ENCODE peak calls at places on chromosomes 1 and 21, in six cellular contexts. Z, E, W, G, D and I are unnamed samples.

GRCh38 chr1:63845346-63845745 is 71.5 kb downstream of the ROR1 start:
- DNase-seq in D (no peak), W (no peak), G (no peak), Z (no peak), E (no peak), I (no peak)

GRCh38 chr1:12177999-12178441 is 11.2 kb downstream of the TNFRSF1B start:
- DNase-seq in G (peak), Z (peak), E (peak), D (peak), W (peak), I (peak)

GRCh38 chr1:6785318-6785712 is at the start of gene CAMTA1:
- DNase-seq in G (no peak), W (no peak), Z (no peak), E (no peak), D (no peak), I (no peak)

GRCh38 chr1:25051906-25052305 is 121.8 kb upstream of the RUNX3 start:
- DNase-seq in G (no peak), W (no peak), D (no peak), E (no peak), Z (no peak), I (no peak)

GRCh38 chr1:115338457-115338820 is 390 bp upstream of the NGF start:
- DNase-seq in E (no peak), D (no peak), Z (no peak), W (no peak), G (no peak), I (no peak)

GRCh38 chr21:41207401-41208388 is 39.7 kb downstream of the BACE2 start:
- DNase-seq in D (peak), W (no peak), G (no peak), Z (no peak), E (peak), I (no peak)

GRCh38 chr1:96366516-96366915 is 355.1 kb upstream of the PTBP2 start:
- DNase-seq in W (peak), D (peak), E (peak), Z (no peak), G (no peak), I (no peak)

GRCh38 chr1:4549933-4550332 is 104.5 kb upstream of the AJAP1 start:
- DNase-seq in Z (no peak), G (no peak), E (no peak), D (no peak), W (no peak), I (no peak)

GRCh38 chr1:233040494-233040893 is 90.1 kb downstream of the NTPCR start:
- DNase-seq in D (no peak), E (no peak), Z (no peak), W (no peak), G (no peak), I (no peak)

GRCh38 chr1:208112380-208112779 is 131.8 kb downstream of the PLXNA2 start:
- DNase-seq in Z (no peak), W (no peak), E (no peak), D (no peak), G (no peak), I (no peak)

GRCh38 chr1:66261370-66261769 is 272.6 kb upstream of the SGIP1 start:
- DNase-seq in Z (no peak), D (no peak), G (no peak), E (no peak), W (no peak), I (peak)

GRCh38 chr1:209607795-209608178 is 24.3 kb downstream of the CAMK1G start:
- DNase-seq in W (peak), E (peak), Z (no peak), G (no peak), D (no peak), I (no peak)